ENCODE peak calls at places on chromosomes 4 and X, in seven cellular contexts. U, K, W, H, I, B and C are unnamed samples.

GRCh38 chrX:78118628-78119027 is 14.6 kb downstream of the PGK1 start:
- DNase-seq in U (no peak), K (no peak), W (no peak), H (no peak), I (no peak), B (no peak), C (no peak)

GRCh38 chr4:38132843-38133662 is 172.9 kb downstream of the PTTG2 start:
- DNase-seq in U (no peak), K (no peak), W (no peak), H (no peak), I (no peak), B (no peak), C (no peak)

GRCh38 chrX:68045008-68045577 is 388.2 kb downstream of the OPHN1 start:
- DNase-seq in U (no peak), K (no peak), W (no peak), H (no peak), I (no peak), B (no peak), C (no peak)

GRCh38 chr4:147984065-147984777 is 252.3 kb downstream of the ARHGAP10 start:
- DNase-seq in U (peak), K (no peak), W (no peak), H (peak), I (peak), B (peak), C (peak)

GRCh38 chr4:113504422-113504821 is 257.1 kb downstream of the CAMK2D start:
- DNase-seq in U (no peak), K (no peak), W (no peak), H (no peak), I (no peak), B (no peak), C (no peak)

GRCh38 chr4:2231082-2231481 is 10.8 kb downstream of the HAUS3 start:
- DNase-seq in U (no peak), K (no peak), W (no peak), H (no peak), I (no peak), B (no peak), C (no peak)

GRCh38 chr4:142559986-142560385 is 286.1 kb downstream of the INPP4B start:
- DNase-seq in U (peak), K (no peak), W (no peak), H (no peak), I (no peak), B (no peak), C (no peak)

GRCh38 chrX:12790878-12791252 is 347 bp upstream of the PRPS2 start:
- DNase-seq in U (no peak), K (no peak), W (no peak), H (no peak), I (no peak), B (no peak), C (no peak)

GRCh38 chr4:168059251-168059650 is 33.1 kb upstream of the ANXA10 start:
- DNase-seq in U (no peak), K (no peak), W (no peak), H (peak), I (no peak), B (peak), C (no peak)

GRCh38 chrX:40864972-40865371 is 129.6 kb upstream of the MED14 start:
- DNase-seq in U (no peak), K (no peak), W (no peak), H (no peak), I (no peak), B (peak), C (no peak)

GRCh38 chrX:40468033-40468979 is 112.5 kb upstream of the ATP6AP2 start:
- DNase-seq in U (peak), K (no peak), W (no peak), H (peak), I (peak), B (peak), C (peak)

GRCh38 chr4:99300934-99301333 is 10.1 kb upstream of the ADH1A start:
- DNase-seq in U (no peak), K (peak), W (peak), H (peak), I (peak), B (peak), C (no peak)

GRCh38 chr4:57064811-57065711 is 45.1 kb downstream of the IGFBP7 start:
- DNase-seq in U (no peak), K (no peak), W (peak), H (peak), I (no peak), B (peak), C (peak)

GRCh38 chrX:107710617-107711391 is 64.8 kb downstream of the TSC22D3 start:
- DNase-seq in U (peak), K (no peak), W (peak), H (peak), I (no peak), B (peak), C (peak)

GRCh38 chrX:115598556-115598955 is 37.6 kb downstream of the PLS3 start:
- DNase-seq in U (no peak), K (no peak), W (no peak), H (no peak), I (no peak), B (no peak), C (no peak)

GRCh38 chrX:78595901-78596502 is 63.1 kb downstream of the RTL3 start:
- DNase-seq in U (peak), K (no peak), W (no peak), H (peak), I (no peak), B (peak), C (no peak)

GRCh38 chrX:19751068-19751467 is 136.3 kb downstream of the SH3KBP1 start:
- DNase-seq in U (peak), K (no peak), W (no peak), H (peak), I (no peak), B (no peak), C (no peak)

GRCh38 chr4:48518143-48518542 is 28.1 kb downstream of the ZAR1 start:
- DNase-seq in U (no peak), K (no peak), W (no peak), H (no peak), I (no peak), B (no peak), C (no peak)

GRCh38 chr4:6507345-6507744 is 34.9 kb upstream of the PPP2R2C start:
- DNase-seq in U (no peak), K (peak), W (no peak), H (no peak), I (no peak), B (no peak), C (no peak)
- H3K27ac ChIP-seq in U (no peak), K (no peak), W (no peak), H (no peak), I (no peak), B (no peak), C (no peak)

GRCh38 chrX:45502396-45502795 is 301.7 kb upstream of the DIPK2B start:
- DNase-seq in U (no peak), K (no peak), W (no peak), H (no peak), I (no peak), B (no peak), C (peak)
- H3K27ac ChIP-seq in U (no peak), K (no peak), W (no peak), H (no peak), I (no peak), B (no peak), C (no peak)

GRCh38 chr4:184889683-184890082 is 63.9 kb upstream of the ACSL1 start:
- DNase-seq in U (no peak), K (no peak), W (no peak), H (no peak), I (no peak), B (no peak), C (no peak)
- H3K27ac ChIP-seq in U (no peak), K (no peak), W (no peak), H (no peak), I (no peak), B (no peak), C (no peak)

DNA sequence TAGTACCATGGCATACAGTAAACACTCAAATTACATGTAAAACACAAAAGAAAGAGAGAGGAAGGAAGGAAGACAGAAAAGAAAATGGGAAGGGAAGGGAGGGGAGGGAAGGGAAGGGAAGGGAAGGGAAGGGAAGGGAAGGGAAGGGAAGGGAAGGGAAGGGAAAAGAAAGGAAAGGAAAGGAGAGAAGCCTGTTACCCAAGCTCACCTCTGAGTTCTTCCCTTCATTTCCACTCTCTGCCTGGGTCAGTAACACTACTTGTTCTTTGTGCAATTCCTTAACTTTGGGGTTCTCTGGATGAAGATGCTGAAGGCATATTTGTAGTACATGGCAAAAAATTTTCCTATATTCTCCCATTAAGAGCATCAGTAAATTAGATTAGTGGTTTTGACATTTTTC is 241.0 kb downstream of the RAB28 start:
- DNase-seq in U (no peak), K (no peak), W (no peak), H (no peak), I (no peak), B (no peak), C (no peak)
- H3K27ac ChIP-seq in U (no peak), K (no peak), W (no peak), H (no peak), I (no peak), B (no peak), C (no peak)

GRCh38 chr4:6762244-6762615 is 20.3 kb upstream of the KIAA0232 start:
- DNase-seq in U (no peak), K (no peak), W (no peak), H (no peak), I (no peak), B (no peak), C (no peak)
- H3K27ac ChIP-seq in U (no peak), K (no peak), W (no peak), H (no peak), I (peak), B (no peak), C (no peak)